ENCODE peak calls at places on chromosomes 4 and X, in four cellular contexts. F is body of pancreas, P is Caco-2, Y is colonic mucosa. C is an unnamed sample.

GRCh38 chr4:53497446-53498069 is 93.7 kb downstream of the LNX1 start:
- DNase-seq in F (peak; percentile 28), P (no peak), Y (no peak), C (peak; percentile 87)

GRCh38 chr4:95318483-95318882 is 230.3 kb downstream of the UNC5C start:
- DNase-seq in F (no peak), P (no peak), Y (no peak), C (no peak)

GRCh38 chr4:133741766-133742165 is 459.8 kb downstream of the PABPC4L start:
- DNase-seq in F (no peak), P (no peak), Y (no peak), C (no peak)

GRCh38 chr4:7999695-8000094 is 60.0 kb upstream of the AFAP1 start:
- DNase-seq in F (no peak), P (no peak), Y (no peak), C (no peak)

GRCh38 chrX:72349190-72349589 is 43.5 kb upstream of the CITED1 start:
- DNase-seq in F (no peak), P (no peak), Y (no peak), C (no peak)

GRCh38 chr4:128854433-128854832 is 44.9 kb downstream of the JADE1 start:
- DNase-seq in F (no peak), P (no peak), Y (no peak), C (no peak)

GRCh38 chr4:84159767-84160166 is 339.3 kb downstream of the NKX6-1 start:
- DNase-seq in F (no peak), P (peak; percentile 39), Y (no peak), C (no peak)

GRCh38 chr4:151442002-151442401 is 33.0 kb downstream of the FHIP1A start:
- DNase-seq in F (no peak), P (no peak), Y (no peak), C (no peak)

GRCh38 chr4:151774324-151774723 is 13.5 kb upstream of the GATB start:
- DNase-seq in F (no peak), P (no peak), Y (no peak), C (no peak)

GRCh38 chr4:19478791-19479190 is 772.9 kb upstream of the SLIT2 start:
- DNase-seq in F (no peak), P (no peak), Y (no peak), C (peak; percentile 24)

GRCh38 chr4:84661191-84661944 is 78.4 kb downstream of the CDS1 start:
- DNase-seq in F (no peak), P (no peak), Y (no peak), C (no peak)

GRCh38 chr4:148542922-148543623 is 100.9 kb upstream of the NR3C2 start:
- DNase-seq in F (no peak), P (no peak), Y (peak; percentile 28), C (no peak)

GRCh38 chr4:167117273-167117672 is 117.0 kb downstream of the SPOCK3 start:
- DNase-seq in F (no peak), P (no peak), Y (no peak), C (no peak)

GRCh38 chr4:88659061-88659889 is 38.4 kb downstream of the NAP1L5 start:
- DNase-seq in F (peak; percentile 56), P (peak; percentile 71), Y (peak; percentile 49), C (peak; percentile 86)

GRCh38 chrX:153966841-153967535 is 4.6 kb downstream of the HCFC1 start:
- DNase-seq in F (no peak), P (no peak), Y (no peak), C (no peak)

GRCh38 chr4:52290468-52290867 is 239.4 kb downstream of the SPATA18 start:
- DNase-seq in F (no peak), P (no peak), Y (no peak), C (no peak)

GRCh38 chr4:57043304-57044251 is 64.9 kb downstream of the POLR2B start:
- DNase-seq in F (no peak), P (no peak), Y (no peak), C (peak; percentile 94)

GRCh38 chr4:147362868-147363440 is 117.9 kb upstream of the EDNRA start:
- DNase-seq in F (peak; percentile 33), P (no peak), Y (peak; percentile 66), C (peak; percentile 60)

GRCh38 chr4:41814565-41814964 is 66.0 kb upstream of the PHOX2B start:
- DNase-seq in F (peak; percentile 18), P (no peak), Y (no peak), C (peak; percentile 21)

GRCh38 chr4:139014391-139015268 is 951 bp upstream of the NOCT start:
- DNase-seq in F (peak; percentile 26), P (peak; percentile 47), Y (peak; percentile 39), C (peak; percentile 98)

GRCh38 chr4:183035726-183036415 is 63.2 kb upstream of the WWC2 start:
- DNase-seq in F (no peak), P (no peak), Y (no peak), C (no peak)

GRCh38 chr4:48268956-48269860 is at the start of gene TEC:
- DNase-seq in F (peak; percentile 59), P (peak; percentile 74), Y (peak; percentile 66), C (no peak)

GRCh38 chr4:87884976-87885574 is 52.3 kb downstream of the MEPE start:
- DNase-seq in F (no peak), P (no peak), Y (no peak), C (no peak)

GRCh38 chr4:85028910-85029309 is 62.4 kb upstream of the WDFY3 start:
- DNase-seq in F (no peak), P (no peak), Y (no peak), C (peak; percentile 25)

GRCh38 chr4:38904090-38904666 is 36.6 kb downstream of the FAM114A1 start:
- DNase-seq in F (peak; percentile 25), P (peak; percentile 47), Y (peak; percentile 63), C (no peak)

GRCh38 chrX:111743316-111743715 is 62.3 kb downstream of the ALG13 start:
- DNase-seq in F (no peak), P (no peak), Y (no peak), C (no peak)

GRCh38 chrX:13386636-13387035 is 66.8 kb upstream of the ATXN3L start:
- DNase-seq in F (no peak), P (no peak), Y (no peak), C (no peak)

GRCh38 chr4:74205046-74205445 is 47.1 kb downstream of the MTHFD2L start:
- DNase-seq in F (no peak), P (no peak), Y (no peak), C (peak; percentile 24)

GRCh38 chr4:28686618-28687017 is 1826.0 kb downstream of the STIM2 start:
- DNase-seq in F (peak; percentile 16), P (peak; percentile 46), Y (peak; percentile 16), C (peak; percentile 30)

GRCh38 chrX:132463411-132463810 is 25.4 kb downstream of the MBNL3 start:
- DNase-seq in F (peak; percentile 20), P (no peak), Y (peak; percentile 41), C (peak; percentile 7)
- TF ChIP-seq CTCF in F (peak; percentile 35), P (peak; percentile 35), Y (peak; percentile 50), C (peak; percentile 50)

DNA sequence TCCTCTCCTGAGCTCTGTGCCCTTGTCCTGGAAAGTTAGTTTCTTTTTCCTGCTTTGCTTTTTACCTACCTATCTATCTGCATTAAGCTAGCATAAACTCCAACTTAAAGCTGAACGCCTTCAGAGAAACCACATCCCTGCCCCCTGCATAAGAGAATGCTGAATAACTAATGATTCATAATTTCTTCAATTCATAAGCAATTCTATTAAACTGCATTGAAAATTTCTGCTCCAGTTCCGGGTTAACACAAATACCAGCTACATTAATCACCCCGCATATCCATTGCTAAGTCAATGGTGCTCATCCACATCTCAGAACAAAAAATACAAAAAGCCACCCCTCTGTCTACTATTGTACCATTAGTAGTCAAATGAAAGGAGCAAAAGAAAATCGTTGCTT is 107.0 kb downstream of the ELOVL6 start:
- DNase-seq in F (no peak), P (no peak), Y (no peak), C (peak; percentile 71)
- H3K4me3 ChIP-seq in F (no peak overlapping the region), P (no peak overlapping the region), Y (no peak overlapping the region), C (no peak overlapping the region)

GRCh38 chrX:47751670-47752069 is 85.0 kb upstream of the ZNF81 start:
- DNase-seq in F (peak; percentile 51), P (peak; percentile 44), Y (peak; percentile 32), C (no peak)
- TF ChIP-seq CTCF in F (peak; percentile 35), P (peak; percentile 64), Y (peak; percentile 26), C (peak; percentile 32)

GRCh38 chr4:123832173-123833026 is 435.8 kb downstream of the SPRY1 start:
- DNase-seq in F (no peak), P (no peak), Y (no peak), C (peak; percentile 99)
- H3K4me3 ChIP-seq in F (no peak overlapping the region), P (no peak overlapping the region), Y (no peak overlapping the region), C (no peak overlapping the region)

GRCh38 chr4:142875117-142875516 is 29.0 kb upstream of the INPP4B start:
- DNase-seq in F (no peak), P (peak; percentile 41), Y (no peak), C (no peak)
- TF ChIP-seq CTCF in F (no peak), P (no peak), Y (no peak), C (no peak)

C was measured in fibroblast of the aortic adventitia.